ENCODE peak calls at places on chromosomes 7 and 10, in ten cellular contexts. M, P, I, Q, A, U, W, X, H and N are unnamed samples.

GRCh38 chr7:53302511-53303246 is 267.2 kb downstream of the POM121L12 start:
- DNase-seq in X (no peak), H (no peak), W (no peak), P (no peak), A (no peak), U (no peak), I (no peak), Q (no peak), M (no peak), N (no peak)

GRCh38 chr7:113730309-113730955 is 188.4 kb downstream of the PPP1R3A start:
- DNase-seq in A (no peak), X (no peak), W (no peak), Q (peak), H (peak), U (no peak), I (no peak), M (peak), P (no peak), N (no peak)

GRCh38 chr7:111409714-111410422 is 152.4 kb downstream of the IMMP2L start:
- DNase-seq in Q (peak), U (no peak), I (no peak), M (no peak), X (no peak), W (no peak), A (no peak), P (no peak), H (peak), N (no peak)

GRCh38 chr7:102270176-102270887 is 16.3 kb upstream of the SH2B2 start:
- DNase-seq in A (no peak), P (no peak), U (no peak), I (no peak), W (no peak), H (no peak), X (no peak), Q (no peak), M (no peak), N (no peak)

GRCh38 chr7:75596727-75597614 is 104.9 kb downstream of the SPDYE5 start:
- DNase-seq in H (peak), U (no peak), A (no peak), I (no peak), W (peak), X (no peak), Q (peak), M (peak), P (no peak), N (no peak)

GRCh38 chr10:32650246-32650655 is 204.3 kb downstream of the CCDC7 start:
- DNase-seq in X (no peak), A (no peak), W (no peak), P (no peak), H (peak), M (no peak), U (no peak), Q (no peak), I (no peak), N (no peak)

GRCh38 chr7:119197872-119198527 is 973.5 kb downstream of the ANKRD7 start:
- DNase-seq in A (peak), W (no peak), M (peak), X (peak), Q (peak), P (peak), H (peak), U (no peak), I (no peak), N (peak)

GRCh38 chr7:93715234-93715633 is 140.7 kb upstream of the CALCR start:
- DNase-seq in X (peak), U (no peak), Q (peak), I (peak), W (no peak), H (peak), A (no peak), P (peak), M (no peak), N (no peak)

GRCh38 chr10:43263551-43264323 is 3.1 kb downstream of the RASGEF1A start:
- DNase-seq in A (no peak), W (peak), U (no peak), X (no peak), P (no peak), M (no peak), Q (no peak), I (no peak), H (no peak), N (no peak)

GRCh38 chr10:49282879-49283321 is 16.1 kb upstream of the C10orf71 start:
- DNase-seq in H (no peak), I (no peak), Q (no peak), M (no peak), A (no peak), W (no peak), X (no peak), U (no peak), P (no peak), N (no peak)

GRCh38 chr7:139730746-139731612 is 46.8 kb downstream of the HIPK2 start:
- DNase-seq in U (no peak), I (no peak), A (peak), H (peak), M (no peak), Q (peak), W (no peak), X (peak), P (no peak), N (peak)

GRCh38 chr10:77500754-77501151 is 136.9 kb downstream of the KCNMA1 start:
- DNase-seq in A (no peak), I (no peak), X (no peak), P (no peak), Q (peak), U (no peak), M (no peak), H (no peak), W (no peak), N (no peak)

GRCh38 chr7:2689951-2690705 is 2.1 kb downstream of the AMZ1 start:
- DNase-seq in I (no peak), X (no peak), M (peak), P (no peak), A (no peak), U (no peak), W (no peak), Q (peak), H (peak), N (no peak)

GRCh38 chr10:21732067-21732772 is 198.2 kb downstream of the MLLT10 start:
- DNase-seq in I (no peak), M (no peak), H (peak), P (peak), X (peak), W (no peak), Q (peak), A (peak), U (peak), N (peak)

GRCh38 chr10:48444266-48444665 is 137.8 kb downstream of the MAPK8 start:
- DNase-seq in A (peak), Q (peak), X (peak), I (peak), M (peak), P (no peak), W (no peak), H (peak), U (no peak), N (peak)

GRCh38 chr7:92020636-92021035 is 80.0 kb downstream of the AKAP9 start:
- DNase-seq in U (no peak), H (no peak), X (no peak), A (no peak), M (no peak), W (no peak), I (no peak), Q (peak), P (no peak), N (no peak)

GRCh38 chr7:57415730-57416129 is 34.2 kb upstream of the ZNF716 start:
- DNase-seq in Q (no peak), I (no peak), X (no peak), P (no peak), W (no peak), H (no peak), A (no peak), U (no peak), M (no peak), N (no peak)

GRCh38 chr7:88586877-88587276 is 172.6 kb upstream of the ZNF804B start:
- DNase-seq in H (no peak), I (no peak), P (no peak), M (no peak), Q (no peak), U (no peak), X (no peak), W (no peak), A (no peak), N (no peak)

GRCh38 chr10:86664370-86665217 is 3.7 kb upstream of the LDB3 start:
- DNase-seq in M (no peak), P (no peak), X (no peak), Q (no peak), A (no peak), U (no peak), I (peak), W (no peak), H (no peak), N (no peak)

GRCh38 chr7:35747611-35748010 is 52.7 kb upstream of the HERPUD2 start:
- DNase-seq in P (no peak), Q (no peak), W (no peak), A (no peak), I (no peak), H (no peak), U (no peak), M (peak), X (no peak), N (no peak)